ENCODE peak calls at places on chromosome 11, in five cellular contexts. D is ureter, M is NCI-H1930, T is 8988T, P is right lobe of liver. A is an unnamed sample.

GRCh38 chr11:113888848-113889247 is 13.5 kb upstream of the USP28 start:
- DNase-seq in D (no peak), M (no peak), T (no peak), P (no peak), A (no peak)

GRCh38 chr11:111586305-111586915 is 15.8 kb upstream of the SIK2 start:
- DNase-seq in D (no peak), M (peak; percentile 34), T (no peak), P (no peak), A (no peak)

GRCh38 chr11:68838572-68838964 is 3.1 kb downstream of the CPT1A start:
- DNase-seq in D (no peak), M (no peak), T (no peak), P (no peak), A (no peak)

GRCh38 chr11:19552684-19553083 is 160.0 kb upstream of the NAV2 start:
- DNase-seq in D (no peak), M (no peak), T (no peak), P (no peak), A (no peak)

GRCh38 chr11:66904981-66905521 is 48.2 kb downstream of the LRFN4 start:
- DNase-seq in D (no peak), M (no peak), T (no peak), P (no peak), A (no peak)

GRCh38 chr11:102518296-102519094 is 12.1 kb downstream of the MMP7 start:
- DNase-seq in D (no peak), M (no peak), T (no peak), P (no peak), A (no peak)

GRCh38 chr11:26121466-26121865 is 210.5 kb upstream of the ANO3 start:
- DNase-seq in D (no peak), M (no peak), T (no peak), P (no peak), A (no peak)

GRCh38 chr11:90363739-90364138 is 140.9 kb upstream of the CHORDC1 start:
- DNase-seq in D (no peak), M (no peak), T (no peak), P (no peak), A (no peak)

GRCh38 chr11:124793466-124794278 is 6.5 kb downstream of the MSANTD2 start:
- DNase-seq in D (no peak), M (peak; percentile 11), T (peak; percentile 24), P (no peak), A (no peak)

GRCh38 chr11:94305146-94305545 is 766 bp downstream of the IZUMO1R start:
- DNase-seq in D (no peak), M (no peak), T (no peak), P (no peak), A (no peak)

GRCh38 chr11:88035271-88035670 is 140.0 kb downstream of the RAB38 start:
- DNase-seq in D (no peak), M (no peak), T (no peak), P (no peak), A (no peak)

GRCh38 chr11:60860943-60861342 is 5.2 kb upstream of the PTGDR2 start:
- DNase-seq in D (no peak), M (no peak), T (no peak), P (no peak), A (no peak)

GRCh38 chr11:16805942-16806341 is 67.5 kb downstream of the C11orf58 start:
- DNase-seq in D (no peak), M (no peak), T (no peak), P (no peak), A (no peak)

GRCh38 chr11:34512810-34513673 is 552 bp downstream of the ELF5 start:
- DNase-seq in D (peak; percentile 74), M (no peak), T (peak; percentile 68), P (peak; percentile 60), A (peak; percentile 79)

GRCh38 chr11:121965330-121965729 is 150.7 kb downstream of the BLID start:
- DNase-seq in D (no peak), M (peak; percentile 43), T (peak; percentile 15), P (no peak), A (no peak)

GRCh38 chr11:93740031-93740801 is 1.1 kb downstream of the TAF1D start:
- DNase-seq in D (no peak), M (no peak), T (no peak), P (no peak), A (peak; percentile 36)

GRCh38 chr11:133501643-133502535 is 30.4 kb downstream of the OPCML start:
- DNase-seq in D (no peak), M (no peak), T (no peak), P (no peak), A (peak; percentile 15)

GRCh38 chr11:124329787-124330478 is 9.9 kb upstream of the OR8D2 start:
- DNase-seq in D (no peak), M (no peak), T (no peak), P (no peak), A (no peak)

GRCh38 chr11:77035580-77035979 is 1.4 kb downstream of the B3GNT6 start:
- DNase-seq in D (no peak), M (no peak), T (no peak), P (no peak), A (no peak)

GRCh38 chr11:62732830-62733229 is 4.5 kb downstream of the TTC9C start:
- DNase-seq in D (no peak), M (no peak), T (no peak), P (no peak), A (no peak)

GRCh38 chr11:65279713-65280459 is 18.1 kb downstream of the POLA2 start:
- DNase-seq in D (no peak), M (no peak), T (no peak), P (no peak), A (no peak)

GRCh38 chr11:16512163-16512562 is 155.8 kb upstream of the SOX6 start:
- DNase-seq in D (no peak), M (no peak), T (no peak), P (no peak), A (no peak)

GRCh38 chr11:121394785-121395184 is 57.3 kb upstream of the SORL1 start:
- DNase-seq in D (no peak), M (no peak), T (no peak), P (no peak), A (no peak)

GRCh38 chr11:34860034-34860433 is 56.1 kb downstream of the APIP start:
- DNase-seq in D (no peak), M (no peak), T (no peak), P (no peak), A (no peak)

GRCh38 chr11:70421123-70421522 is 22.8 kb downstream of the CTTN start:
- DNase-seq in D (no peak), M (no peak), T (no peak), P (no peak), A (no peak)

GRCh38 chr11:2769409-2769778 is 69.6 kb upstream of the KCNQ1OT1 start:
- DNase-seq in D (no peak), M (no peak), T (no peak), P (peak; percentile 31), A (no peak)

GRCh38 chr11:287821-288327 is 1.1 kb upstream of the PGGHG start:
- DNase-seq in D (peak; percentile 49), M (no peak), T (peak; percentile 55), P (peak; percentile 55), A (peak; percentile 87)

GRCh38 chr11:129722529-129722928 is 93.1 kb upstream of the TMEM45B start:
- DNase-seq in D (no peak), M (no peak), T (no peak), P (no peak), A (no peak)

GRCh38 chr11:57100638-57101312 is 81.0 kb upstream of the LRRC55 start:
- DNase-seq in D (no peak), M (peak; percentile 77), T (no peak), P (no peak), A (no peak)

GRCh38 chr11:70671083-70671482 is 272.8 kb downstream of the CTTN start:
- DNase-seq in D (no peak), M (no peak), T (no peak), P (no peak), A (no peak)

GRCh38 chr11:86632499-86633269 is 39.7 kb downstream of the ME3 start:
- DNase-seq in D (no peak), M (no peak), T (peak; percentile 70), P (no peak), A (no peak)

GRCh38 chr11:88179141-88179540 is 3.9 kb upstream of the RAB38 start:
- DNase-seq in D (no peak), M (no peak), T (no peak), P (no peak), A (no peak)

GRCh38 chr11:9362393-9362863 is 22.0 kb upstream of the IPO7 start:
- DNase-seq in D (no peak), M (no peak), T (no peak), P (no peak), A (no peak)

GRCh38 chr11:36540998-36541397 is 26.8 kb upstream of the RAG1 start:
- DNase-seq in D (no peak), M (peak; percentile 17), T (peak; percentile 9), P (peak; percentile 57), A (no peak)

GRCh38 chr11:102552447-102553200 is 22.1 kb upstream of the MMP7 start:
- DNase-seq in D (no peak), M (no peak), T (no peak), P (no peak), A (peak; percentile 66)

GRCh38 chr11:125165111-125165663 is 636 bp downstream of the PKNOX2 start:
- DNase-seq in D (no peak), M (no peak), T (peak; percentile 93), P (no peak), A (no peak)